ENCODE peak calls at places on chromosome 2, in eight cellular contexts. X is nucleus accumbens, Z is neural crest cell, J is aorta, I is fibroblast of pulmonary artery, C is AG09319, H is dermis blood vessel endothelial cell, T is dorsolateral prefrontal cortex. D is an unnamed sample.
A peak's percentile ranks its signal among the peaks of the same experiment; 100 is the strongest.

GRCh38 chr2:6639870-6640639 is 225.7 kb downstream of the CMPK2 start:
- DNase-seq in X (no peak), Z (peak; percentile 67), J (no peak), I (no peak), C (no peak), H (no peak), T (no peak), D (no peak)

GRCh38 chr2:76642122-76642521 is 880.1 kb downstream of the LRRTM4 start:
- DNase-seq in X (no peak), Z (no peak), J (no peak), I (no peak), C (no peak), H (no peak), T (no peak), D (no peak)

GRCh38 chr2:78011251-78011650 is 489.1 kb upstream of the LRRTM4 start:
- DNase-seq in X (no peak), Z (no peak), J (no peak), I (no peak), C (no peak), H (no peak), T (no peak), D (no peak)

GRCh38 chr2:202932425-202933138 is 20.5 kb downstream of the CARF start:
- DNase-seq in X (no peak), Z (no peak), J (no peak), I (peak; percentile 67), C (no peak), H (no peak), T (no peak), D (no peak)

GRCh38 chr2:177682768-177683472 is 290.3 kb downstream of the AGPS start:
- DNase-seq in X (no peak), Z (no peak), J (no peak), I (no peak), C (no peak), H (no peak), T (no peak), D (no peak)

GRCh38 chr2:96098900-96099590 is 17.3 kb downstream of the ADRA2B start:
- DNase-seq in X (no peak), Z (no peak), J (peak; percentile 71), I (no peak), C (no peak), H (no peak), T (peak; percentile 20), D (no peak)

GRCh38 chr2:57097855-57098254 is 914.1 kb downstream of the CCDC85A start:
- DNase-seq in X (no peak), Z (no peak), J (no peak), I (no peak), C (no peak), H (no peak), T (no peak), D (no peak)

GRCh38 chr2:36373149-36373880 is 17.7 kb downstream of the CRIM1 start:
- DNase-seq in X (no peak), Z (no peak), J (no peak), I (peak; percentile 86), C (no peak), H (no peak), T (no peak), D (no peak)

GRCh38 chr2:150144546-150145305 is 342.7 kb downstream of the RND3 start:
- DNase-seq in X (no peak), Z (no peak), J (no peak), I (no peak), C (no peak), H (peak; percentile 21), T (no peak), D (no peak)

GRCh38 chr2:57543211-57543610 is 503.4 kb upstream of the VRK2 start:
- DNase-seq in X (no peak), Z (no peak), J (no peak), I (no peak), C (no peak), H (no peak), T (no peak), D (no peak)

GRCh38 chr2:168810235-168810634 is 7.8 kb downstream of the NOSTRIN start:
- DNase-seq in X (no peak), Z (no peak), J (no peak), I (no peak), C (no peak), H (no peak), T (no peak), D (no peak)

GRCh38 chr2:39487398-39488250 is 50.5 kb upstream of the MAP4K3 start:
- DNase-seq in X (no peak), Z (no peak), J (no peak), I (peak; percentile 48), C (no peak), H (no peak), T (no peak), D (no peak)

GRCh38 chr2:120436885-120437603 is 91.1 kb downstream of the INHBB start:
- DNase-seq in X (no peak), Z (no peak), J (no peak), I (peak; percentile 25), C (no peak), H (peak; percentile 43), T (no peak), D (no peak)

GRCh38 chr2:94999431-94999883 is 26.1 kb upstream of the MAL start:
- DNase-seq in X (no peak), Z (no peak), J (no peak), I (no peak), C (no peak), H (no peak), T (no peak), D (no peak)

GRCh38 chr2:237456200-237456731 is 30.8 kb upstream of the MLPH start:
- DNase-seq in X (no peak), Z (no peak), J (peak; percentile 89), I (peak; percentile 66), C (peak; percentile 81), H (no peak), T (no peak), D (no peak)

GRCh38 chr2:46030330-46030729 is 266.9 kb upstream of the EPAS1 start:
- DNase-seq in X (no peak), Z (no peak), J (no peak), I (no peak), C (no peak), H (no peak), T (no peak), D (no peak)

GRCh38 chr2:172445851-172446250 is 18.5 kb downstream of the ITGA6 start:
- DNase-seq in X (no peak), Z (no peak), J (no peak), I (no peak), C (no peak), H (no peak), T (no peak), D (no peak)

GRCh38 chr2:212990697-212991096 is 160.7 kb downstream of the IKZF2 start:
- DNase-seq in X (no peak), Z (no peak), J (no peak), I (peak; percentile 36), C (no peak), H (no peak), T (no peak), D (no peak)

GRCh38 chr2:175203621-175204496 is 22.3 kb upstream of the ATP5MC3 start:
- DNase-seq in X (no peak), Z (peak; percentile 58), J (no peak), I (peak; percentile 62), C (no peak), H (peak; percentile 67), T (peak; percentile 53), D (peak; percentile 15)

GRCh38 chr2:234309431-234309830 is 187.4 kb downstream of the ARL4C start:
- DNase-seq in X (no peak), Z (no peak), J (no peak), I (no peak), C (no peak), H (no peak), T (no peak), D (no peak)

GRCh38 chr2:10847008-10847407 is 34.4 kb upstream of the PDIA6 start:
- DNase-seq in X (no peak), Z (no peak), J (no peak), I (no peak), C (no peak), H (no peak), T (no peak), D (no peak)

GRCh38 chr2:222479855-222480254 is 55.5 kb downstream of the SGPP2 start:
- DNase-seq in X (no peak), Z (no peak), J (no peak), I (no peak), C (no peak), H (no peak), T (no peak), D (no peak)

GRCh38 chr2:55137024-55137958 is 87.0 kb upstream of the RTN4 start:
- DNase-seq in X (no peak), Z (no peak), J (peak; percentile 59), I (no peak), C (no peak), H (peak; percentile 56), T (no peak), D (no peak)

GRCh38 chr2:60480089-60480773 is 73.2 kb downstream of the BCL11A start:
- DNase-seq in X (no peak), Z (no peak), J (no peak), I (no peak), C (no peak), H (no peak), T (no peak), D (no peak)

GRCh38 chr2:201580486-201580885 is 62.8 kb downstream of the TMEM237 start:
- DNase-seq in X (no peak), Z (no peak), J (no peak), I (peak; percentile 94), C (peak; percentile 61), H (no peak), T (no peak), D (no peak)

GRCh38 chr2:10490806-10491291 is 42.7 kb upstream of the ODC1 start:
- DNase-seq in X (no peak), Z (no peak), J (peak; percentile 26), I (no peak), C (no peak), H (no peak), T (peak; percentile 8), D (no peak)

GRCh38 chr2:62768615-62769014 is 63.1 kb downstream of the EHBP1 start:
- DNase-seq in X (no peak), Z (no peak), J (no peak), I (no peak), C (no peak), H (no peak), T (no peak), D (no peak)

GRCh38 chr2:28895189-28895893 is 874 bp downstream of the WDR43 start:
- DNase-seq in X (no peak), Z (peak; percentile 18), J (peak; percentile 53), I (peak; percentile 26), C (no peak), H (peak; percentile 64), T (no peak), D (no peak)

GRCh38 chr2:235212501-235212900 is 260.7 kb downstream of the SH3BP4 start:
- DNase-seq in X (no peak), Z (no peak), J (no peak), I (no peak), C (no peak), H (no peak), T (no peak), D (no peak)

GRCh38 chr2:43018179-43019024 is 208.0 kb downstream of the ZFP36L2 start:
- DNase-seq in X (no peak), Z (no peak), J (peak; percentile 92), I (peak; percentile 97), C (peak; percentile 84), H (no peak), T (peak; percentile 49), D (no peak)

GRCh38 chr2:216694201-216694825 is 1.0 kb downstream of the IGFBP5 start:
- DNase-seq in X (peak; percentile 13), Z (peak; percentile 59), J (peak; percentile 76), I (peak; percentile 22), C (no peak), H (peak; percentile 35), T (no peak), D (no peak)

GRCh38 chr2:232434563-232435374 is 21.2 kb upstream of the ALPI start:
- DNase-seq in X (no peak), Z (no peak), J (no peak), I (no peak), C (no peak), H (no peak), T (no peak), D (no peak)

GRCh38 chr2:43634604-43635306 is 2.3 kb upstream of the PLEKHH2 start:
- DNase-seq in X (no peak), Z (no peak), J (no peak), I (peak; percentile 80), C (peak; percentile 59), H (no peak), T (no peak), D (no peak)

GRCh38 chr2:226618875-226619605 is 180.6 kb downstream of the IRS1 start:
- DNase-seq in X (no peak), Z (no peak), J (no peak), I (peak; percentile 61), C (peak; percentile 60), H (no peak), T (no peak), D (no peak)